ENCODE peak calls at places on chromosomes 4 and X, in four cellular contexts. J is hepatocyte, Y is A673, V is endodermal cell. K is an unnamed sample.

GRCh38 chrX:120380699-120381098 is 18.8 kb downstream of the ATP1B4 start:
- DNase-seq in Y (peak; percentile 32), V (peak; percentile 55), J (peak; percentile 17), K (peak; percentile 51)

GRCh38 chr4:3911252-3911856 is 145.2 kb downstream of the ADRA2C start:
- DNase-seq in Y (no peak), V (no peak), J (no peak), K (no peak)

GRCh38 chr4:36243355-36244256 is 708 bp downstream of the ARAP2 start:
- DNase-seq in V (no peak), Y (peak; percentile 14), J (peak; percentile 68), K (peak; percentile 49)

GRCh38 chr4:7647932-7648812 is 213.4 kb upstream of the PSAPL1 start:
- DNase-seq in J (peak; percentile 25), V (no peak), Y (no peak), K (no peak)

GRCh38 chr4:23932935-23933334 is 43.1 kb upstream of the PPARGC1A start:
- DNase-seq in J (peak; percentile 9), Y (no peak), V (peak; percentile 79), K (no peak)

GRCh38 chr4:183200453-183200852 is 101.4 kb downstream of the WWC2 start:
- DNase-seq in J (no peak), Y (peak; percentile 96), V (no peak), K (no peak)

GRCh38 chr4:122668241-122668640 is 47.4 kb upstream of the IL21 start:
- DNase-seq in V (no peak), Y (no peak), J (no peak), K (no peak)

GRCh38 chr4:184825394-184826314 is at the start of gene ACSL1:
- DNase-seq in Y (peak; percentile 73), J (peak; percentile 92), V (peak; percentile 89), K (peak; percentile 54)

GRCh38 chr4:84569009-84569408 is 13.9 kb upstream of the CDS1 start:
- DNase-seq in V (no peak), Y (no peak), J (no peak), K (no peak)

GRCh38 chrX:111039606-111040005 is 56.4 kb upstream of the PAK3 start:
- DNase-seq in V (peak; percentile 62), J (no peak), Y (no peak), K (no peak)

GRCh38 chrX:57643698-57644097 is 36.4 kb downstream of the NLRP2B start:
- DNase-seq in J (no peak), V (no peak), Y (no peak), K (no peak)

GRCh38 chr4:6917445-6918241 is 8.0 kb downstream of the TBC1D14 start:
- DNase-seq in Y (no peak), J (peak; percentile 92), V (peak; percentile 86), K (peak; percentile 87)

GRCh38 chr4:8039290-8039689 is 99.6 kb upstream of the AFAP1 start:
- DNase-seq in V (no peak), J (no peak), Y (peak; percentile 57), K (peak; percentile 42)

GRCh38 chr4:168835880-168836454 is 174.1 kb downstream of the CBR4 start:
- DNase-seq in V (no peak), Y (no peak), J (no peak), K (no peak)

GRCh38 chr4:98663226-98664006 is 5.0 kb upstream of the TSPAN5 start:
- DNase-seq in Y (no peak), V (no peak), J (no peak), K (no peak)

GRCh38 chr4:142614621-142615323 is 231.3 kb downstream of the INPP4B start:
- DNase-seq in Y (no peak), J (no peak), V (no peak), K (no peak)

GRCh38 chrX:69988955-69989394 is 60.8 kb downstream of the AWAT2 start:
- DNase-seq in Y (no peak), J (no peak), V (no peak), K (no peak)

GRCh38 chrX:55919367-55920221 is 202.0 kb downstream of the RRAGB start:
- DNase-seq in V (peak; percentile 52), J (no peak), Y (no peak), K (no peak)

GRCh38 chr4:183342541-183343533 is 20.6 kb upstream of the CLDN24 start:
- DNase-seq in Y (no peak), V (no peak), J (no peak), K (peak; percentile 4)

GRCh38 chr4:18241744-18242143 is 220.2 kb upstream of the LCORL start:
- DNase-seq in J (no peak), Y (no peak), V (no peak), K (no peak)

GRCh38 chrX:11886745-11887144 is 128.7 kb downstream of the MSL3 start:
- DNase-seq in J (no peak), Y (no peak), V (no peak), K (no peak)

GRCh38 chr4:186844059-186844681 is 120.5 kb upstream of the FAT1 start:
- DNase-seq in Y (peak; percentile 24), J (peak; percentile 25), V (no peak), K (peak; percentile 82)

GRCh38 chr4:999863-1000425 is 6.7 kb upstream of the SLC26A1 start:
- DNase-seq in J (no peak), Y (no peak), V (no peak), K (no peak)

GRCh38 chr4:6122496-6122895 is 77.9 kb downstream of the JAKMIP1 start:
- DNase-seq in V (no peak), J (no peak), Y (no peak), K (no peak)

GRCh38 chr4:114334808-114335739 is 263.5 kb upstream of the UGT8 start:
- DNase-seq in J (no peak), V (no peak), Y (peak; percentile 79), K (no peak)

GRCh38 chr4:138256608-138257007 is 14.5 kb upstream of the SLC7A11 start:
- DNase-seq in J (no peak), V (no peak), Y (no peak), K (no peak)

GRCh38 chr4:38819569-38819968 is 15.0 kb upstream of the TLR1 start:
- DNase-seq in J (no peak), V (no peak), Y (no peak), K (no peak)

GRCh38 chr4:148926861-148927260 is 484.6 kb upstream of the NR3C2 start:
- DNase-seq in V (no peak), Y (peak; percentile 33), J (peak; percentile 12), K (peak; percentile 15)

GRCh38 chr4:102478186-102478585 is 23.0 kb upstream of the NFKB1 start:
- DNase-seq in J (no peak), Y (no peak), V (peak; percentile 70), K (no peak)

GRCh38 chrX:9857575-9857974 is 71.3 kb downstream of the SHROOM2 start:
- DNase-seq in J (no peak), Y (no peak), V (no peak), K (no peak)
- H3K27ac ChIP-seq in J (peak overlapping the region; percentile 76), Y (no peak overlapping the region), V (no peak overlapping the region), K (no peak overlapping the region)

DNA sequence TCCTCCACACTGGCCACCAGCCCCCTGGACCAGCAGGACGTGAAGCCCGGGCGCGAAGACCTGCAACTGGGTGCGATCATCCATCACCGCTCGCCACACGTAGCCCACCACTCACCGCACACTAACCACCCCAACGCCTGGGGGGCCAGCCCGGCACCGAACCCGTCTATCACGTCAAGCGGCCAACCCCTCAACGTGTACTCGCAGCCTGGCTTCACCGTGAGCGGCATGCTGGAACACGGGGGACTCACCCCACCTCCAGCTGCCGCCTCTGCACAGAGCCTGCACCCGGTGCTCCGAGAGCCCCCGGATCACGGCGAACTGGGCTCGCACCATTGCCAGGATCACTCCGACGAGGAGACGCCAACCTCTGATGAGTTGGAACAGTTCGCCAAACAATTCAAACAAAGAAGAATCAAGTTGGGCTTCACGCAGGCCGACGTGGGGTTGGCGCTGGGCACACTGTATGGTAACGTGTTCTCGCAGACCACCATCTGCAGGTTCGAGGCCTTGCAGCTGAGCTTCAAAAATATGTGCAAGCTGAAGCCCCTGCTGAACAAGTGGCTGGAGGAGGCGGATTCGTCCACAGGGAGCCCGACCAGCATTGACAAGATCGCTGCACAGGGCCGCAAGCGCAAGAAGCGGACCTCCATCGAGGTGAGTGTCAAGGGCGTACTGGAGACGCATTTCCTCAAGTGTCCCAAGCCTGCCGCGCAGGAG is 596 bp downstream of the POU3F4 start:
- DNase-seq in V (peak; percentile 65), Y (no peak), J (no peak), K (no peak)
- H3K27me3 ChIP-seq in V (peaks cover 85% of the 10 kb centered on the region), Y (peaks cover 5% of the 10 kb centered on the region), J (peaks cover 85% of the 10 kb centered on the region), K (no peaks in the 10 kb centered on the region)

GRCh38 chrX:49190783-49191032 is 4.5 kb upstream of the PRICKLE3 start:
- DNase-seq in V (no peak), J (no peak), Y (no peak), K (no peak)
- H3K27ac ChIP-seq in V (no peak overlapping the region), J (peak overlapping the region; percentile 84), Y (peak overlapping the region; percentile 74), K (no peak overlapping the region)

DNA sequence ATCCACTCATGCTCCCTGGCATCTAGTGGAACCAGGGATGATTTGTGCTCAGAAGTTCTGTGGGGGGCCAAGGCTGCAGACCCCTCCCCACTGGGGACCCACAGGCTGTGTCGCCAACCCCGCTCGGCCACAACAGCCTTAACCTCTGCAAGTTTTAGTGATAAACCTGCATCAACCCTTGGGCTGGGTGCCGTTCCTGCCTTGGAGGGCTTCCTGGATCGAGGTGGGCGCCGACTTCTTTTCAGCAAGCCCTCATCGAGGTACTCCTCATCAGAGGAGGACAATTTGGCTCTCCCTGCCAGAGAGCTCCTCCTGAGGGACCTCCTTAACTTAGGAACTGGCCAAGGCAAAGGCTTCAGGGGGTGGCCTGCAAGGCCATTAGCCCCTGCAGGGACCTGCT is 1.9 kb downstream of the SOWAHB start:
- DNase-seq in Y (no peak), J (no peak), V (peak; percentile 45), K (no peak)
- H3K27me3 ChIP-seq in Y (peaks cover 29% of the 10 kb centered on the region), J (peaks cover 19% of the 10 kb centered on the region), V (peaks cover 69% of the 10 kb centered on the region), K (no peaks in the 10 kb centered on the region)

K was measured in SJCRH30.